ENCODE peak calls at places on chromosomes 7 and 10, in ten cellular contexts. I is GM23338, Q is dorsolateral prefrontal cortex, V is ovary, Z is psoas muscle, H is left ventricle myocardium inferior, N is tibial artery, D is AG09309, K is choroid plexus epithelial cell, O is HFFc6. J is an unnamed sample.

GRCh38 chr10:78805176-78805575 is 263.6 kb upstream of the ZMIZ1 start:
- DNase-seq in I (no peak), O (peak), H (peak), N (peak), D (peak), Z (peak), Q (no peak), V (peak), K (peak), J (peak)

GRCh38 chr10:29356931-29357330 is 68.1 kb downstream of the LYZL1 start:
- DNase-seq in Z (no peak), N (no peak), K (no peak), O (peak), D (no peak), V (no peak), H (no peak), Q (no peak), I (no peak), J (no peak)

GRCh38 chr7:130276796-130277762 is 10.4 kb downstream of the CPA2 start:
- DNase-seq in I (no peak), N (no peak), O (no peak), Z (no peak), V (no peak), Q (no peak), D (no peak), K (peak), H (no peak), J (no peak)

GRCh38 chr7:151135866-151136514 is 31.5 kb downstream of the GBX1 start:
- DNase-seq in V (peak), O (no peak), I (no peak), N (no peak), K (no peak), D (no peak), H (peak), Q (no peak), Z (peak), J (no peak)

GRCh38 chr7:137923380-137923779 is 76.6 kb upstream of the DGKI start:
- DNase-seq in K (peak), Q (no peak), V (no peak), Z (no peak), I (no peak), O (peak), N (no peak), H (no peak), D (no peak), J (no peak)

GRCh38 chr10:132987671-132988571 is 45.6 kb upstream of the CFAP46 start:
- DNase-seq in H (no peak), O (peak), V (no peak), Z (peak), K (peak), Q (peak), D (peak), I (no peak), N (peak), J (no peak)

GRCh38 chr7:116863168-116863670 is 832 bp downstream of the CAPZA2 start:
- DNase-seq in Z (peak), Q (no peak), O (no peak), N (no peak), I (peak), V (peak), H (peak), K (peak), D (no peak), J (peak)

GRCh38 chr10:17229717-17229966 is 1.6 kb downstream of the VIM start:
- DNase-seq in O (no peak), D (no peak), V (no peak), Z (no peak), K (no peak), N (peak), I (peak), H (no peak), Q (no peak), J (peak)

GRCh38 chr7:47669178-47669878 is 87.4 kb upstream of the TNS3 start:
- DNase-seq in K (peak), H (peak), Q (peak), V (peak), N (peak), D (peak), O (peak), I (no peak), Z (peak), J (peak)

GRCh38 chr7:111180273-111180814 is 89.4 kb downstream of the LRRN3 start:
- DNase-seq in D (no peak), Q (no peak), Z (no peak), N (no peak), H (no peak), I (no peak), O (no peak), V (no peak), K (no peak), J (no peak)

GRCh38 chr7:34838329-34838728 is 180.3 kb downstream of the NPSR1 start:
- DNase-seq in O (no peak), I (no peak), D (no peak), Q (no peak), N (no peak), V (no peak), K (peak), H (no peak), Z (no peak), J (no peak)

GRCh38 chr10:129940617-129941198 is 23.4 kb downstream of the EBF3 start:
- DNase-seq in O (no peak), D (no peak), N (no peak), H (peak), Z (peak), I (no peak), V (no peak), Q (no peak), K (no peak), J (no peak)

GRCh38 chr7:157808042-157808441 is 471.2 kb downstream of the DNAJB6 start:
- DNase-seq in V (no peak), O (no peak), N (no peak), Z (peak), I (no peak), D (no peak), H (no peak), K (peak), Q (no peak), J (no peak)

GRCh38 chr7:71393661-71394060 is 261.7 kb downstream of the GALNT17 start:
- DNase-seq in K (no peak), H (no peak), D (no peak), V (no peak), N (no peak), I (no peak), Q (no peak), Z (no peak), O (no peak), J (no peak)

GRCh38 chr10:95244152-95244551 is 46.7 kb downstream of the PDLIM1 start:
- DNase-seq in K (no peak), D (no peak), N (no peak), O (no peak), Q (no peak), Z (no peak), I (no peak), V (no peak), H (no peak), J (no peak)

GRCh38 chr7:140656548-140657515 is 15.9 kb upstream of the ADCK2 start:
- DNase-seq in V (no peak), Z (peak), Q (no peak), O (peak), H (no peak), I (no peak), K (peak), D (no peak), N (peak), J (peak)

GRCh38 chr10:31749981-31750850 is 178.4 kb downstream of the ARHGAP12 start:
- DNase-seq in I (no peak), Q (peak), K (no peak), O (no peak), Z (peak), H (peak), D (no peak), V (peak), N (no peak), J (peak)

GRCh38 chr7:151245360-151246160 is 2.9 kb downstream of the SMARCD3 start:
- DNase-seq in O (no peak), N (no peak), I (peak), V (peak), Q (no peak), D (no peak), H (no peak), Z (peak), K (no peak), J (no peak)

GRCh38 chr7:117193564-117193963 is 129.3 kb downstream of the WNT2 start:
- DNase-seq in N (no peak), Q (no peak), K (peak), H (no peak), Z (no peak), V (no peak), O (peak), I (no peak), D (no peak), J (no peak)

GRCh38 chr7:84042110-84042539 is 152.5 kb downstream of the SEMA3A start:
- DNase-seq in O (peak), N (no peak), Z (no peak), K (peak), Q (no peak), D (peak), V (no peak), I (no peak), H (no peak), J (no peak)

GRCh38 chr10:77591238-77591880 is 46.2 kb downstream of the KCNMA1 start:
- DNase-seq in K (no peak), H (no peak), O (no peak), I (no peak), V (no peak), N (no peak), Z (no peak), Q (no peak), D (no peak), J (no peak)

GRCh38 chr7:35975851-35976454 is 175.1 kb downstream of the SEPTIN7 start:
- DNase-seq in Z (no peak), I (peak), N (no peak), D (peak), Q (peak), H (no peak), K (peak), O (peak), V (no peak), J (peak)

DNA sequence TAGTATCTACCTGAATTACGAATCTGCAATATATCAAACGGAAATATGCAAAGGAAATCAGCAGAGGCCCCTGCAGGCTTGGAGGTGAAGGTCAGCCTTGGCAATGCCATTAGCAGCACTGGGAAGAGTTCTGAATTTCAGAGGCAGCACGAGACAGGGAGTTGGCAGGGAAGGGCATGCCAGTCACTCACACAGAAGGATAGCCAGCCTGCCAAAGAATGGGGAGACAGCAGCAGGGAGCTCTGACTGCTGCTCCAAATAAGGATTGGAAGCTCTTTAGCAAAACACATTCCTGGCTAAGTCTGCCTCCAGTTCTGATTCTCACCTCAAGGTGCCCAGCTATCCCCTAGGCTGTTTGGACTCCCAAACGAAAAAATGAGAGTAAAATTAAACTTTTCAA is 188.0 kb downstream of the PDE1C start:
- DNase-seq in H (peak), D (no peak), Z (peak), N (peak), O (no peak), K (no peak), I (peak), V (no peak), Q (peak), J (no peak)
- TF ChIP-seq CTCF in H (peak), D (no peak), Z (no peak), N (peak), O (no peak), K (no peak), I (peak), V (no peak), Q (peak), J (no peak)

GRCh38 chr10:101287922-101288638 is 58.8 kb upstream of the LBX1 start:
- DNase-seq in Z (no peak), V (peak), H (no peak), I (peak), N (no peak), D (no peak), K (peak), Q (peak), O (no peak), J (no peak)
- TF ChIP-seq CTCF in Z (peak), V (no peak), H (peak), I (peak), N (no peak), D (peak), K (peak), Q (no peak), O (no peak), J (no peak)

DNA sequence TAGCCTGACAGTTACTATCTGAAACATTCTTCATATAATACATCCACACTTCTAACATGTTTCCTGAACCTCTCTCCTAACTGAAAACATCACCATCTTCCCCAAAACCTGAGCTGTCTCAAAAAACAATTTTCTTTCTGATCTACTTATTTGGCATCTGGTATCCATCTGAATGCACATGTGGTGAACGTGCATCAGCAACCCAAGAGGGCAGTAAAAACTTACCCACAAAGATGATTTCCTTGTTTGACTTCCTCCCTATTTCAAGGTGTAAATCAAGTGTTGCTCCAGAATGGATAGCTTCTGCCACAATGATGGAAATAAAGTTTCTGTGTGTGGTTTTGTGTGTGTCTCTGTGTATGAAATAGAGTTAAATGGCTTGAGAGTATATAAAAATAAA is 500.4 kb downstream of the MAGI2 start:
- DNase-seq in Z (no peak), Q (no peak), I (no peak), K (no peak), O (no peak), N (no peak), H (no peak), V (no peak), D (peak), J (no peak)
- TF ChIP-seq CTCF in Z (no peak), Q (no peak), I (peak), K (no peak), O (no peak), N (no peak), H (no peak), V (no peak), D (no peak), J (no peak)

GRCh38 chr10:44044549-44044948 is 340.3 kb downstream of the CXCL12 start:
- DNase-seq in H (no peak), Z (peak), N (no peak), D (no peak), I (peak), V (no peak), O (no peak), Q (no peak), K (no peak), J (no peak)

GRCh38 chr10:44043646-44044368 is 341.1 kb downstream of the CXCL12 start:
- DNase-seq in H (no peak), Z (peak), K (no peak), V (no peak), N (no peak), D (no peak), Q (no peak), I (no peak), O (no peak), J (no peak)

GRCh38 chr10:44045020-44045419 is 339.9 kb downstream of the CXCL12 start:
- DNase-seq in I (no peak), Z (no peak), K (no peak), O (no peak), N (no peak), V (no peak), D (no peak), Q (no peak), H (peak), J (no peak)

GRCh38 chr10:44047361-44047760 is 337.5 kb downstream of the CXCL12 start:
- DNase-seq in H (no peak), D (no peak), Q (no peak), I (no peak), Z (no peak), V (no peak), K (no peak), N (no peak), O (no peak), J (no peak)

GRCh38 chr10:44046605-44047004 is 338.3 kb downstream of the CXCL12 start:
- DNase-seq in H (no peak), N (no peak), I (no peak), Z (no peak), O (peak), V (no peak), D (no peak), K (peak), Q (peak), J (no peak)
- TF ChIP-seq CTCF in H (no peak), N (peak), I (no peak), Z (peak), O (peak), V (no peak), D (no peak), K (no peak), Q (peak), J (no peak)

DNA sequence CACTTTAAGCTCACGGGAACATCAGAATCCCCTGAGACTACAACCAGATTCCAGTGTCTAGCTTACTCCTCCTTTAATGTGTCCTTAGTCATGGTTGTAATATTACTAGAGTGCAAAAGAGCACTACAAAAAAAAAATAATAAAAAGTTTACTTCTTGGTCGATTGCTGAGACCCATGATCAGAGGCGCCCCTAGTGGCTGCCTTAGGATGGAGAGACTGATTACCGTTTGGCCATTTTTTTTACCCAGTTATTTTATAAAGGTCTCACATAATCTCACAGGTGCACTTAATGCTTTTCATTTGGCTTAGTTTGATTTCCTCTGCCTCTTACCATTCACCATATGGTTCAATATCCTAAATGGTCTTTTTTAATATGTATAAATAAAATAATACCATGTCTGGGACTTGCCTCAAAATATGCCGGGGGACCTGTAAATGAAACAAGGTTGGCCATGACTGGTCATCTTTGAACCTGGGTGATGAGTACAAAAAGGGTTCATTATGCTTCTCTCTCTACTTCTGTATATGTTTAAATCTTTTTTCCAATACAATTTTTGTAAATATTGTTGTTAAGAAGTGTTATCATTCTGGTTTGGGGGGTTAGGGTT is 331.5 kb upstream of the NFE2L3 start:
- DNase-seq in Z (no peak), N (no peak), K (peak), V (no peak), Q (no peak), O (no peak), H (no peak), I (peak), D (no peak), J (no peak)
- TF ChIP-seq CTCF in Z (peak), N (no peak), K (peak), V (no peak), Q (no peak), O (peak), H (peak), I (peak), D (peak), J (peak)

GRCh38 chr10:43667317-43667731 is 18.6 kb upstream of the ZNF32 start:
- DNase-seq in O (no peak), V (peak), D (no peak), H (no peak), K (peak), Z (no peak), Q (no peak), N (no peak), I (peak), J (no peak)
- TF ChIP-seq CTCF in O (peak), V (no peak), D (peak), H (peak), K (peak), Z (peak), Q (no peak), N (no peak), I (peak), J (no peak)

GRCh38 chr10:49418328-49418727 is 22.4 kb upstream of the DRGX start:
- DNase-seq in O (no peak), Q (no peak), K (no peak), N (no peak), V (no peak), Z (no peak), D (no peak), H (no peak), I (peak), J (no peak)
- TF ChIP-seq CTCF in O (peak), Q (no peak), K (no peak), N (no peak), V (no peak), Z (peak), D (peak), H (peak), I (peak), J (no peak)

DNA sequence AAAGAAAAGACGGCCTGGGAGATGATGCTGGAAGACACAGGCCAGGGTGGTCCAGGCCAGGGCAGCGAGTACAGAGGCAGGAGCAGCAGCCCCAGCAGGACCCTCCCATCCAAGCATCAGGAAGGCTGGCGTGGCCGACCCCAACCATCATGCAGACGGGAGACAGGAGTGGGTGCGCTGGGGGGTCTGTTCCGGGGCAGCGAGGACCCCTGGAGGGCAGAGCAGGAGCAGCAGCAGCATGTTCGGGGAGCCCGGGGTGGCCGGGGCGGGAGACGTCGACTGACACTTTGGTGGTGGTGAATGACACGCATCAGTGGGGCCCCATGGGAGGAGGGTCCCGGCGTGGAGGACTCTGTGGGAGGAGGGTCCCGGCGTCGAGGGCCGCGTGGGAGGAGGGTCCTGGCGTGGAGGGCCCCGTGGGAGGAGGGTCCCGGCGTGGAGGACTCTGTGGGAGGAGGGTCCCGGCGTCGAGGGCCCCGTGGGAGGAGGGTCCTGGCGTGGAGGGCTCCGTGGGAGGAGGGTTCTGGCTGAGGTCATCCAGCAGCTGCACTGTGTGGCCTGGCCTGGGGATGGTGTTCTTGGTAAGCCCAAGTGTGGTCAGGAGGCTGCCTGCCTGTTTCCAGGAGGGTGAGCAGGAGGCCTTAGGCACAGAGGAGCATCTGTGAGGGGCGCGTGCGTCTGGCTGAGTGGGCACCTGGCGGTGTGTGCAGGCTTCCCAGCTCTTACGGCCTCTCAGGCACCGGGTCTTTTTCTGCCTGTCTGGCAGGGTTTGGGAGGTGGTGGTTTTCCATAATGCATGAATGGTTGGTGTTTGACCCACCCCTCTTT is 38.9 kb downstream of the FAM20C start:
- DNase-seq in D (no peak), H (no peak), Q (no peak), V (no peak), Z (no peak), K (no peak), N (no peak), O (no peak), I (peak), J (no peak)
- TF ChIP-seq CTCF in D (peak), H (peak), Q (no peak), V (no peak), Z (peak), K (peak), N (no peak), O (peak), I (peak), J (no peak)